ENCODE peak calls at places on chromosomes 1 and 21, in nine cellular contexts. Z is dorsolateral prefrontal cortex; P is upper lobe of right lung; H is mesenchymal stem cell; I is choroid plexus epithelial cell; A is EH; N is NT2/D1; G is effector memory CD8-positive, alpha-beta T cell; Q is AG08395. D is an unnamed sample.
A peak's percentile ranks its signal among the peaks of the same experiment; 100 is the strongest.

GRCh38 chr1:198167436-198167934 is 10.7 kb downstream of the NEK7 start:
- DNase-seq in N (no peak), P (no peak), G (peak; percentile 50), H (peak; percentile 67), Q (peak; percentile 20), I (peak; percentile 59), Z (no peak), A (peak; percentile 56), D (no peak)

GRCh38 chr1:229972600-229973296 is 94.3 kb upstream of the GALNT2 start:
- DNase-seq in Z (no peak), G (no peak), P (no peak), N (peak; percentile 51), I (peak; percentile 6), A (peak; percentile 6), Q (no peak), H (no peak), D (peak; percentile 35)

GRCh38 chr1:60890664-60891063 is 191.7 kb upstream of the NFIA start:
- DNase-seq in I (no peak), A (no peak), P (no peak), H (no peak), Z (no peak), N (no peak), G (no peak), Q (no peak), D (no peak)

GRCh38 chr1:3668585-3669300 is 16.4 kb downstream of the TP73 start:
- DNase-seq in P (peak; percentile 96), G (no peak), A (peak; percentile 31), I (peak; percentile 16), Q (peak; percentile 53), H (no peak), Z (peak; percentile 46), N (no peak), D (no peak)

GRCh38 chr1:56709269-56709880 is 64.3 kb downstream of the PRKAA2 start:
- DNase-seq in N (peak; percentile 64), H (peak; percentile 63), Z (no peak), Q (peak; percentile 41), I (peak; percentile 75), P (no peak), A (peak; percentile 66), G (no peak), D (peak; percentile 13)

GRCh38 chr1:169565335-169566271 is 20.7 kb downstream of the F5 start:
- DNase-seq in Q (no peak), H (no peak), P (no peak), G (no peak), N (no peak), I (no peak), Z (no peak), A (no peak), D (no peak)

GRCh38 chr1:210252621-210253041 is 20.0 kb downstream of the SERTAD4 start:
- DNase-seq in A (no peak), Z (no peak), P (peak; percentile 71), Q (no peak), N (no peak), H (peak; percentile 47), I (no peak), G (no peak), D (no peak)

GRCh38 chr1:6785721-6786505 is 659 bp downstream of the CAMTA1 start:
- DNase-seq in P (peak; percentile 77), Q (peak; percentile 71), G (peak; percentile 20), Z (no peak), H (peak; percentile 43), I (peak; percentile 30), A (peak; percentile 50), N (no peak), D (no peak)

GRCh38 chr1:221527886-221528634 is 213.8 kb downstream of the DUSP10 start:
- DNase-seq in P (no peak), G (no peak), Z (no peak), Q (no peak), A (peak; percentile 5), I (no peak), H (no peak), N (no peak), D (no peak)

GRCh38 chr21:39084979-39085729 is 98.1 kb downstream of the PSMG1 start:
- DNase-seq in Q (no peak), Z (no peak), A (no peak), G (no peak), N (no peak), H (no peak), I (no peak), P (no peak), D (no peak)

GRCh38 chr1:222464841-222465210 is 83.1 kb downstream of the HHIPL2 start:
- DNase-seq in Q (peak; percentile 41), N (peak; percentile 44), G (peak; percentile 61), I (peak; percentile 84), P (peak; percentile 76), H (peak; percentile 76), A (peak; percentile 71), Z (no peak), D (no peak)